ENCODE peak calls at places on chromosomes 11 and 22, in four cellular contexts. S is NCI-H226; G is cardiac fibroblast; U is stimulated activated CD4-positive, alpha-beta T cell treated with anti-CD3 and anti-CD28 coated beads, Interleukin-4, amount 100 ng/mL, for 4 hours. R is an unnamed sample.
A peak's percentile ranks its signal among the peaks of the same experiment; 100 is the strongest.

GRCh38 chr11:93718057-93718563 is 23.2 kb downstream of the TAF1D start:
- DNase-seq in S (peak; percentile 12), G (no peak), U (no peak), R (no peak)

GRCh38 chr11:34840736-34841386 is 75.3 kb downstream of the APIP start:
- DNase-seq in S (peak; percentile 18), G (peak; percentile 16), U (peak; percentile 3), R (no peak)

GRCh38 chr11:10002221-10002620 is 291.8 kb downstream of the SBF2 start:
- DNase-seq in S (no peak), G (no peak), U (no peak), R (no peak)

GRCh38 chr22:19783531-19784395 is 23.2 kb downstream of the TBX1 start:
- DNase-seq in S (no peak), G (no peak), U (no peak), R (no peak)

GRCh38 chr11:119166368-119167076 is 2.0 kb upstream of the NLRX1 start:
- DNase-seq in S (peak; percentile 46), G (peak; percentile 27), U (no peak), R (no peak)

GRCh38 chr11:1303196-1303821 is 6.1 kb downstream of the TOLLIP start:
- DNase-seq in S (no peak), G (no peak), U (no peak), R (peak; percentile 83)

GRCh38 chr11:63226488-63227114 is 16.8 kb downstream of the SLC22A25 start:
- DNase-seq in S (no peak), G (no peak), U (no peak), R (no peak)

GRCh38 chr11:73412308-73412707 is 36.1 kb downstream of the RELT start:
- DNase-seq in S (no peak), G (no peak), U (no peak), R (no peak)

GRCh38 chr11:62612366-62613274 is at the start of the genes EML3 and ROM1:
- DNase-seq in S (peak; percentile 89), G (peak; percentile 98), U (peak; percentile 88), R (peak; percentile 94)

GRCh38 chr11:114609429-114609828 is 13.8 kb upstream of the NXPE4 start:
- DNase-seq in S (no peak), G (no peak), U (no peak), R (no peak)

GRCh38 chr11:353315-353857 is 15.9 kb upstream of the B4GALNT4 start:
- DNase-seq in S (no peak), G (peak; percentile 92), U (no peak), R (no peak)

R was measured in H1.